ENCODE peak calls at places on chromosomes 3 and 15, in four cellular contexts. T, C, G and D are unnamed samples.

GRCh38 chr15:71449956-71450355 is 334.7 kb downstream of the THSD4 start:
- DNase-seq in T (no peak), C (no peak), G (no peak), D (no peak)

GRCh38 chr3:181363231-181363630 is 348.5 kb upstream of the SOX2 start:
- DNase-seq in T (no peak), C (no peak), G (no peak), D (no peak)

GRCh38 chr3:24305795-24306467 is 188.7 kb downstream of the THRB start:
- DNase-seq in T (peak), C (no peak), G (peak), D (no peak)

GRCh38 chr3:138944842-138945645 is 1.9 kb downstream of the FOXL2 start:
- DNase-seq in T (peak), C (no peak), G (peak), D (peak)

GRCh38 chr3:100269410-100270217 is 8.8 kb downstream of the TBC1D23 start:
- DNase-seq in T (no peak), C (peak), G (no peak), D (peak)

GRCh38 chr3:53744351-53744750 is 101.9 kb downstream of the CHDH start:
- DNase-seq in T (no peak), C (no peak), G (no peak), D (no peak)

GRCh38 chr15:88894348-88894818 is 961 bp downstream of the HAPLN3 start:
- DNase-seq in T (peak), C (no peak), G (no peak), D (peak)

GRCh38 chr15:76196286-76196948 is 114.9 kb downstream of the ETFA start:
- DNase-seq in T (no peak), C (peak), G (no peak), D (peak)

GRCh38 chr3:141412936-141413354 is 44.6 kb downstream of the ZBTB38 start:
- DNase-seq in T (no peak), C (peak), G (no peak), D (peak)

GRCh38 chr3:151707216-151707615 is 26.5 kb upstream of the AADACL2 start:
- DNase-seq in T (no peak), C (peak), G (no peak), D (peak)

GRCh38 chr3:194756460-194757355 is 71.0 kb downstream of the FAM43A start:
- DNase-seq in T (no peak), C (no peak), G (no peak), D (no peak)

GRCh38 chr3:50164056-50164455 is 8.9 kb downstream of the SEMA3F start:
- DNase-seq in T (no peak), C (peak), G (no peak), D (no peak)

GRCh38 chr3:181725830-181726229 is 14.1 kb downstream of the SOX2 start:
- DNase-seq in T (peak), C (no peak), G (no peak), D (no peak)

GRCh38 chr3:37115451-37115850 is 58.9 kb downstream of the LRRFIP2 start:
- DNase-seq in T (no peak), C (peak), G (no peak), D (no peak)

GRCh38 chr3:138082085-138082991 is 33.1 kb downstream of the DZIP1L start:
- DNase-seq in T (no peak), C (peak), G (no peak), D (peak)

GRCh38 chr3:101861212-101861977 is 12.1 kb downstream of the NFKBIZ start:
- DNase-seq in T (no peak), C (peak), G (no peak), D (peak)

GRCh38 chr15:73305331-73306211 is 63.2 kb downstream of the HCN4 start:
- DNase-seq in T (peak), C (peak), G (peak), D (peak)

GRCh38 chr3:51354766-51355615 is 30.1 kb upstream of the MANF start:
- DNase-seq in T (no peak), C (no peak), G (no peak), D (no peak)

GRCh38 chr15:93823971-93824866 is 407.1 kb upstream of the MCTP2 start:
- DNase-seq in T (no peak), C (no peak), G (no peak), D (no peak)

GRCh38 chr3:118628704-118629341 is 405.8 kb downstream of the IGSF11 start:
- DNase-seq in T (peak), C (peak), G (peak), D (peak)

GRCh38 chr15:50134524-50135024 is 15.5 kb upstream of the ATP8B4 start:
- DNase-seq in T (no peak), C (peak), G (no peak), D (peak)

GRCh38 chr3:38643592-38643991 is 5.9 kb downstream of the SCN5A start:
- DNase-seq in T (no peak), C (no peak), G (no peak), D (no peak)

GRCh38 chr15:65460948-65461347 is 38.2 kb upstream of the IGDCC4 start:
- DNase-seq in T (no peak), C (peak), G (no peak), D (peak)

GRCh38 chr3:9688961-9689360 is 14.7 kb upstream of the CPNE9 start:
- DNase-seq in T (no peak), C (no peak), G (no peak), D (no peak)

GRCh38 chr3:190516416-190516815 is 2.5 kb downstream of the IL1RAP start:
- DNase-seq in T (no peak), C (no peak), G (no peak), D (no peak)

GRCh38 chr3:88150771-88151170 is 1.0 kb downstream of the C3orf38 start:
- DNase-seq in T (no peak), C (no peak), G (no peak), D (peak)

GRCh38 chr15:93034512-93034911 is 54.5 kb downstream of the RGMA start:
- DNase-seq in T (no peak), C (no peak), G (no peak), D (no peak)

GRCh38 chr3:56075089-56075488 is 393.2 kb downstream of the ERC2 start:
- DNase-seq in T (no peak), C (no peak), G (no peak), D (no peak)

GRCh38 chr3:177111541-177111949 is 85.7 kb downstream of the TBL1XR1 start:
- DNase-seq in T (no peak), C (no peak), G (no peak), D (no peak)

GRCh38 chr3:168094580-168094876 is 1.2 kb downstream of the GOLIM4 start:
- DNase-seq in T (no peak), C (no peak), G (no peak), D (no peak)

GRCh38 chr3:72217570-72217969 is 432.6 kb upstream of the PROK2 start:
- DNase-seq in T (no peak), C (no peak), G (no peak), D (no peak)
- H4K91ac ChIP-seq in T (no peak), C (no peak), G (no peak), D (no peak)

DNA sequence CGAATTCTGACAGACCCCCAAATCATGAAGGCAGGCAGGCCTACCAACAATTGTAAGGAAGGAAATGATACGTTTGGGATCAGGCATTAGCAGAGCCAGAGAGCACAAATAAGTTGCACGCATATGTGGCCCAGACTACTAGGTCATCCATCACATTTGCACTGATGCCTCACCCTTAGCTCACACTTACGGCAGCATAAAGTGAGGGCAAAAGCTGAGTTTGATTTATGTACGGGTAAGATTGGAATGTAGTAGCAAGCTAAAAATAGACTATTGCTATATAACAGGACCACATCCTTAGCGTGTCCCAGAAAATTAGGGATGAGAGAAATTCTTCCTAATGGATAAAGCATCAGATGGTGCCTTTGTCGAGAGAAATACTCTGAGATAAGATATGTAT is 58.6 kb downstream of the QTRT2 start:
- DNase-seq in T (no peak), C (no peak), G (no peak), D (no peak)
- H3K4me3 ChIP-seq in T (no peak), C (no peak), G (no peak), D (no peak)

DNA sequence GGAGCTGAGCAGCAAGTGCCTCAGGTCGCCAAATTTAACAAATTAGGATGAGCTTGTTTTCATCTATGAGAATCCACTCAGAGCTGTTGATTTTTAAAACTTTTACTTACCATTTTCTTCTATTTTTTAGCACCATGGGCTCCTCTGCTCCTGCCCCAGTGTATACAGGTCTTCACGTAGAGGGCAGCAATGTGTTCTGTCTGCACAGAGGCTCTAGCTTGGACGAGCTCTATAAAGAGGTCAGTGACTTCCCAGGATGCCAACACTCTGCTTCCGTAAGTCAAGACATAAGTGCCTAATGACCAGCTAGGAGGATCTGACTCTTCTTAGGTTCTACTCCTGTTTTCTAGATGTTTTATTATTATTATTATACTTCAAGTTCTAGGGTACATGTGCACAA is 41.2 kb upstream of the CNOT10 start:
- DNase-seq in T (no peak), C (no peak), G (no peak), D (no peak)
- H3K23ac ChIP-seq in T (no peak), C (no peak), G (no peak), D (no peak)

DNA sequence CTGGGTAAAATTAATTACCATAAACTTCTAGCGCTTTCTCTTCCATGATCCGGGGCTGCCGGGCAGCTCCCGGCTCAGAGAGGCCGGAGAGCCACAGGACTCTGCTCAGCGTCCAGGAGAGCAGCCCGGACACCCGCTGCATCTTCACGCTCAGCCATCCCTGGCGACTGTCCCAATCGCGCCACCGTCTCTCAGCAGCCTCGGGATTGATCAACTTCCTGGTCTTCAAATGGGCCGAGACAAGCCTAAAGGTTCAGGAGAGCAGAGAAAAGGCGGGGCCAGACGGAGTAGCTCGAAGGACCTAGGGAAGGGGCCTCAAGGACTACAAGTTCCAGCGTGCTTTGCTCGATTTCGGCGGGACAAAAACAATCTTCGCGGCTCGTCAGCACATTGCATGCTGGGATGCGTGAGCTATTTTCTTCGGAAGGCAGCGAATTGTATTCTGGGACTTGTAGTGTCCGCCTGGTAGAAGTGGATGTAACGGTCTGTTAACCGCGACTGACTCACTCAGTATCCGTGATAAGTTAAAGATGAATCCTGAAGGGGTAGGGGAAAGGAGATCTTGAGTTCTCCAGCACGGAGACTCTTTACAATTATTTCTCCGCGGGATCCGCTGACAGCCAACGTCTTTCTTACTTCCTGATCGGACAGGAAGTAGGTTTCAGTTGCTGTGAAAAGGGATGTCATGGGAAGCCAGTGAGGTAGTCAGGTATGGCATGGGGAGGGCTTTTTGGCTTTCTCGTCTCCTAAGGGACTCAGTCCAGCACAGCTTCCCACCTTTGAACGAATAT is at the start of gene CIAO2A:
- DNase-seq in T (peak), C (peak), G (peak), D (peak)
- H4K91ac ChIP-seq in T (no peak), C (peak), G (no peak), D (peak)

GRCh38 chr3:42123012-42123581 is 31.9 kb downstream of the TRAK1 start:
- DNase-seq in T (no peak), C (peak), G (no peak), D (no peak)

GRCh38 chr3:42120866-42121265 is 29.7 kb downstream of the TRAK1 start:
- DNase-seq in T (no peak), C (peak), G (no peak), D (peak)

GRCh38 chr3:42119558-42120355 is 28.6 kb downstream of the TRAK1 start:
- DNase-seq in T (no peak), C (no peak), G (no peak), D (peak)

GRCh38 chr3:42123824-42124500 is 32.8 kb downstream of the TRAK1 start:
- DNase-seq in T (no peak), C (no peak), G (no peak), D (no peak)

DNA sequence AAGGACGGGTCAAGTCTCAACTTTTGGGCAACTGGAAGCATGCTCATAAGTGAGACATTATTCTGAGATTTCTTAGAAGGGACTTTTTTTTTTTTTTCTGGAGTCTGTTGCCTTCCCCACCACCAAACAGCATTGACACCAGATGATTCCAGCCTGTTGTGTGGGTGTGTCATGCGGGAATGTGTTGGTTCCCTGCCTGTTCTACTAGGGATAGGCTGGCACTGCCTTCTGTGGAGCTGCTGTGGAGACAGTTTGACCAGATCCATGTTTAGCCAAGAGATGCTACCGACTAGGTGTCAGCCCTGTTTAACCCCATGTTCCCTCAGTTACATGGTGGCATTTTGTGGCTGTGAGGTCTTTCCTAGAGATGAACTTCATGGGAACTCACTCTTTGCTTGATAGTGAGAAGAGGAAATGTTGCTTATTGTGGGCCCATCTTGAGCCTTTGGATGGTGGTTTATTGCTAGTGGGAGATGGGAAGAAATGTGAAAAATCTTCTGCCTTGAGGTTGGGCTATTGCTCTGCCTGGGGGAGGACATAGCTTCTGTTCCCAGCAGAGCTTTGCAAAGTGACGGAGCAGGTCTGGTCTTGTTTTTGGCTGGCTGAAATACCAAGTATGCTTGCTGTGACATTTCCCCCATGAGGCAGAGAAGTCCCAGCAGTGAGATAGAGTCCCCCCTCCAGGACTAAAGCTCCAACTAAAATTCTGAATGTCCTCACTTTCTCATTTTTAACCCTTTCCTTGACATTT is 31.3 kb downstream of the TRAK1 start:
- DNase-seq in T (no peak), C (no peak), G (no peak), D (no peak)
- H3K4me3 ChIP-seq in T (no peak), C (no peak), G (no peak), D (no peak)

DNA sequence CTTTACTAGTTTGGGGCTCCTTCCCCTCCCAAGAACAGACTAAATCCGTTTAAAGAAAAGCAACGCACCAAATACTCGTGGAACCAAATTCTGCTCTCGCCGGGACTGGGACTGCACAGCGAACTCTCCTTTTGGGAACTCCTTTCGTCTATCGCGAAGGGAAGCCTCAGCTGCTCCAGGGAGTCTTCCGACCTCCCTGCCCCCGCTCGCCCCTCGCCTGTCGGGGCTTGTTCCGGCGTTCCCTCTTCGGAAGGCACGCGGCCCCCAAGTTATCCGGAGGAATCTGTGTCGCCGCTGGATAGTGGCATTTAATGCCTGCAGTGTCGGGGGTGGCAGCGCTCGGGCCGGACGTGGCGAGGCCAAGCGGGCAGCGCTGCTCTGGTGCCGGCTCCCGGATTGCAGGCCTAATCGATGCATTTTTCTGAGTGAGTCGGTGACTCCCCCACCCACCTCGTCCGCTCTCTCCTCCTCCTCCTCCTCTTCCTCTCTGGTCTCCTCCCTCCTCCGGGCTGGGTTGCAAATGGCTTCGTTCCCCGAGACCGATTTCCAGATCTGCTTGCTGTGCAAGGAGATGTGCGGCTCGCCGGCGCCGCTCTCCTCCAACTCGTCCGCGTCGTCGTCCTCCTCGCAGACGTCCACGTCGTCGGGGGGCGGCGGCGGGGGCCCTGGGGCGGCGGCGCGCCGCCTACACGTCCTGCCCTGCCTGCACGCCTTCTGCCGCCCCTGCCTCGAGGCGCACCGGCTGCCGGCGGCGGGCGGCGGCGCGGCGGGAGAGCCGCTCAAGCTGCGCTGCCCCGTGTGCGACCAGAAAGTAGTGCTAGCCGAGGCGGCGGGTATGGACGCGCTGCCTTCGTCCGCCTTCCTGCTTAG is at the start of gene TRIM71:
- DNase-seq in T (no peak), C (no peak), G (no peak), D (peak)
- H3K23ac ChIP-seq in T (peak), C (no peak), G (peak), D (no peak)